ENCODE peak calls at places on chromosome 10, in seven cellular contexts. One of them, this sample, is unnamed.

GRCh38 chr10:46096909-46097575 is 51.0 kb upstream of the MSMB start:
- DNase-seq in astrocyte of the spinal cord: no peak
- DNase-seq in heart right ventricle: no peak
- DNase-seq in A549: no peak
- DNase-seq in GM10248: no peak
- DNase-seq in SK-N-SH: peak
- DNase-seq in cardiac fibroblast: no peak
- DNase-seq in this sample: no peak

GRCh38 chr10:17394854-17395253 is 59.5 kb downstream of the ST8SIA6 start:
- DNase-seq in astrocyte of the spinal cord: no peak
- DNase-seq in heart right ventricle: no peak
- DNase-seq in SK-N-SH: no peak
- DNase-seq in cardiac fibroblast: no peak
- DNase-seq in A549: no peak
- DNase-seq in GM10248: no peak
- DNase-seq in this sample: no peak

GRCh38 chr10:102455893-102456471 is 4.6 kb upstream of the C10orf95 start:
- DNase-seq in cardiac fibroblast: peak
- DNase-seq in A549: peak
- DNase-seq in astrocyte of the spinal cord: peak
- DNase-seq in heart right ventricle: no peak
- DNase-seq in GM10248: no peak
- DNase-seq in SK-N-SH: no peak
- DNase-seq in this sample: peak

GRCh38 chr10:6091630-6092029 is 2.8 kb downstream of the RBM17 start:
- DNase-seq in cardiac fibroblast: peak
- DNase-seq in astrocyte of the spinal cord: no peak
- DNase-seq in A549: no peak
- DNase-seq in heart right ventricle: no peak
- DNase-seq in SK-N-SH: no peak
- DNase-seq in GM10248: no peak
- DNase-seq in this sample: no peak

GRCh38 chr10:98301664-98302319 is 33.8 kb upstream of the LOXL4 start:
- DNase-seq in astrocyte of the spinal cord: no peak
- DNase-seq in GM10248: no peak
- DNase-seq in A549: no peak
- DNase-seq in SK-N-SH: no peak
- DNase-seq in heart right ventricle: no peak
- DNase-seq in cardiac fibroblast: no peak
- DNase-seq in this sample: no peak

GRCh38 chr10:78968960-78969359 is 99.8 kb upstream of the ZMIZ1 start:
- DNase-seq in SK-N-SH: no peak
- DNase-seq in GM10248: no peak
- DNase-seq in cardiac fibroblast: no peak
- DNase-seq in A549: no peak
- DNase-seq in heart right ventricle: no peak
- DNase-seq in astrocyte of the spinal cord: no peak
- DNase-seq in this sample: no peak

GRCh38 chr10:47450442-47450841 is 33.5 kb downstream of the ANXA8 start:
- DNase-seq in astrocyte of the spinal cord: no peak
- DNase-seq in heart right ventricle: no peak
- DNase-seq in SK-N-SH: no peak
- DNase-seq in cardiac fibroblast: no peak
- DNase-seq in A549: no peak
- DNase-seq in GM10248: no peak
- DNase-seq in this sample: no peak

GRCh38 chr10:124886195-124886594 is 55.7 kb upstream of the ZRANB1 start:
- DNase-seq in GM10248: no peak
- DNase-seq in cardiac fibroblast: peak
- DNase-seq in astrocyte of the spinal cord: no peak
- DNase-seq in A549: no peak
- DNase-seq in SK-N-SH: no peak
- DNase-seq in heart right ventricle: no peak
- DNase-seq in this sample: peak

GRCh38 chr10:11835704-11836103 is 12.5 kb downstream of the PROSER2 start:
- DNase-seq in heart right ventricle: no peak
- DNase-seq in cardiac fibroblast: no peak
- DNase-seq in GM10248: no peak
- DNase-seq in SK-N-SH: no peak
- DNase-seq in A549: no peak
- DNase-seq in astrocyte of the spinal cord: no peak
- DNase-seq in this sample: no peak

GRCh38 chr10:5711637-5712036 is 27.0 kb downstream of the TASOR2 start:
- DNase-seq in heart right ventricle: no peak
- DNase-seq in SK-N-SH: no peak
- DNase-seq in cardiac fibroblast: no peak
- DNase-seq in GM10248: no peak
- DNase-seq in A549: no peak
- DNase-seq in astrocyte of the spinal cord: no peak
- DNase-seq in this sample: no peak

GRCh38 chr10:3735175-3735574 is 49.8 kb downstream of the KLF6 start:
- DNase-seq in A549: no peak
- DNase-seq in astrocyte of the spinal cord: no peak
- DNase-seq in heart right ventricle: no peak
- DNase-seq in GM10248: no peak
- DNase-seq in SK-N-SH: peak
- DNase-seq in cardiac fibroblast: no peak
- DNase-seq in this sample: no peak

GRCh38 chr10:119404719-119405504 is 137.6 kb downstream of the RGS10 start:
- DNase-seq in GM10248: no peak
- DNase-seq in cardiac fibroblast: no peak
- DNase-seq in heart right ventricle: no peak
- DNase-seq in A549: no peak
- DNase-seq in astrocyte of the spinal cord: no peak
- DNase-seq in SK-N-SH: no peak
- DNase-seq in this sample: no peak

GRCh38 chr10:78335691-78336401 is 302.2 kb downstream of the RPS24 start:
- DNase-seq in astrocyte of the spinal cord: peak
- DNase-seq in SK-N-SH: peak
- DNase-seq in A549: no peak
- DNase-seq in GM10248: no peak
- DNase-seq in cardiac fibroblast: peak
- DNase-seq in heart right ventricle: peak
- DNase-seq in this sample: peak

GRCh38 chr10:78047314-78047891 is 13.7 kb downstream of the RPS24 start:
- DNase-seq in A549: peak
- DNase-seq in astrocyte of the spinal cord: peak
- DNase-seq in heart right ventricle: peak
- DNase-seq in SK-N-SH: peak
- DNase-seq in cardiac fibroblast: peak
- DNase-seq in GM10248: peak
- DNase-seq in this sample: peak

GRCh38 chr10:95559466-95559865 is 1.7 kb downstream of the SORBS1 start:
- DNase-seq in A549: no peak
- DNase-seq in GM10248: no peak
- DNase-seq in SK-N-SH: peak
- DNase-seq in astrocyte of the spinal cord: no peak
- DNase-seq in heart right ventricle: no peak
- DNase-seq in cardiac fibroblast: no peak
- DNase-seq in this sample: no peak

GRCh38 chr10:82378146-82378545 is 503.2 kb downstream of the NRG3 start:
- DNase-seq in astrocyte of the spinal cord: peak
- DNase-seq in GM10248: no peak
- DNase-seq in SK-N-SH: peak
- DNase-seq in A549: peak
- DNase-seq in heart right ventricle: peak
- DNase-seq in cardiac fibroblast: peak
- DNase-seq in this sample: no peak

GRCh38 chr10:7406712-7407333 is 4.0 kb downstream of the SFMBT2 start:
- DNase-seq in cardiac fibroblast: peak
- DNase-seq in heart right ventricle: no peak
- DNase-seq in astrocyte of the spinal cord: no peak
- DNase-seq in A549: no peak
- DNase-seq in GM10248: no peak
- DNase-seq in SK-N-SH: no peak
- DNase-seq in this sample: no peak

GRCh38 chr10:6486280-6486679 is 93.8 kb downstream of the PRKCQ start:
- DNase-seq in SK-N-SH: no peak
- DNase-seq in heart right ventricle: no peak
- DNase-seq in astrocyte of the spinal cord: no peak
- DNase-seq in GM10248: no peak
- DNase-seq in cardiac fibroblast: no peak
- DNase-seq in A549: no peak
- DNase-seq in this sample: no peak

GRCh38 chr10:4733843-4734224 is 92.2 kb upstream of the AKR1E2 start:
- DNase-seq in astrocyte of the spinal cord: no peak
- DNase-seq in cardiac fibroblast: no peak
- DNase-seq in heart right ventricle: no peak
- DNase-seq in GM10248: no peak
- DNase-seq in SK-N-SH: no peak
- DNase-seq in A549: no peak
- DNase-seq in this sample: no peak

GRCh38 chr10:5629789-5630436 is 36.5 kb downstream of the ASB13 start:
- DNase-seq in cardiac fibroblast: peak
- DNase-seq in astrocyte of the spinal cord: peak
- DNase-seq in heart right ventricle: peak
- DNase-seq in A549: peak
- DNase-seq in GM10248: peak
- DNase-seq in SK-N-SH: peak
- DNase-seq in this sample: peak

GRCh38 chr10:105656880-105657279 is 1015.8 kb downstream of the SORCS3 start:
- DNase-seq in SK-N-SH: no peak
- DNase-seq in GM10248: no peak
- DNase-seq in A549: no peak
- DNase-seq in heart right ventricle: no peak
- DNase-seq in astrocyte of the spinal cord: no peak
- DNase-seq in cardiac fibroblast: no peak
- DNase-seq in this sample: no peak

GRCh38 chr10:131943021-131943814 is 38.5 kb downstream of the BNIP3 start:
- DNase-seq in cardiac fibroblast: no peak
- DNase-seq in heart right ventricle: no peak
- DNase-seq in SK-N-SH: peak
- DNase-seq in astrocyte of the spinal cord: no peak
- DNase-seq in GM10248: no peak
- DNase-seq in A549: peak
- DNase-seq in this sample: no peak

GRCh38 chr10:63683686-63684085 is 162.5 kb downstream of the REEP3 start:
- DNase-seq in astrocyte of the spinal cord: no peak
- DNase-seq in cardiac fibroblast: no peak
- DNase-seq in SK-N-SH: no peak
- DNase-seq in GM10248: no peak
- DNase-seq in A549: no peak
- DNase-seq in heart right ventricle: no peak
- DNase-seq in this sample: no peak

GRCh38 chr10:6473901-6474370 is 106.1 kb downstream of the PRKCQ start:
- DNase-seq in heart right ventricle: no peak
- DNase-seq in GM10248: peak
- DNase-seq in astrocyte of the spinal cord: peak
- DNase-seq in SK-N-SH: no peak
- DNase-seq in A549: no peak
- DNase-seq in cardiac fibroblast: peak
- DNase-seq in this sample: no peak

GRCh38 chr10:17244712-17245365 is 16.8 kb downstream of the VIM start:
- DNase-seq in SK-N-SH: no peak
- DNase-seq in heart right ventricle: no peak
- DNase-seq in A549: no peak
- DNase-seq in cardiac fibroblast: no peak
- DNase-seq in astrocyte of the spinal cord: peak
- DNase-seq in GM10248: no peak
- DNase-seq in this sample: peak

GRCh38 chr10:8043569-8044306 is 10.8 kb upstream of the GATA3 start:
- DNase-seq in SK-N-SH: peak
- DNase-seq in astrocyte of the spinal cord: no peak
- DNase-seq in cardiac fibroblast: no peak
- DNase-seq in GM10248: no peak
- DNase-seq in heart right ventricle: no peak
- DNase-seq in A549: no peak
- DNase-seq in this sample: no peak

GRCh38 chr10:32332299-32332750 is 14.6 kb downstream of the EPC1 start:
- DNase-seq in cardiac fibroblast: peak
- DNase-seq in A549: peak
- DNase-seq in astrocyte of the spinal cord: no peak
- DNase-seq in heart right ventricle: no peak
- DNase-seq in SK-N-SH: no peak
- DNase-seq in GM10248: peak
- DNase-seq in this sample: peak

GRCh38 chr10:102645741-102646609 is 1.7 kb downstream of the TRIM8 start:
- DNase-seq in SK-N-SH: peak
- DNase-seq in heart right ventricle: peak
- DNase-seq in GM10248: peak
- DNase-seq in astrocyte of the spinal cord: peak
- DNase-seq in cardiac fibroblast: peak
- DNase-seq in A549: peak
- DNase-seq in this sample: peak

GRCh38 chr10:86073199-86073977 is 293.2 kb downstream of the GRID1 start:
- DNase-seq in SK-N-SH: peak
- DNase-seq in A549: no peak
- DNase-seq in heart right ventricle: no peak
- DNase-seq in cardiac fibroblast: no peak
- DNase-seq in GM10248: no peak
- DNase-seq in astrocyte of the spinal cord: no peak
- DNase-seq in this sample: no peak

GRCh38 chr10:80382989-80383388 is 25.4 kb upstream of the PRXL2A start:
- DNase-seq in GM10248: peak
- DNase-seq in A549: peak
- DNase-seq in heart right ventricle: no peak
- DNase-seq in SK-N-SH: peak
- DNase-seq in cardiac fibroblast: peak
- DNase-seq in astrocyte of the spinal cord: peak
- DNase-seq in this sample: peak
- TF ChIP-seq CTCF in GM10248: peak
- TF ChIP-seq CTCF in A549: peak
- TF ChIP-seq CTCF in heart right ventricle: peak
- TF ChIP-seq CTCF in SK-N-SH: peak
- TF ChIP-seq CTCF in cardiac fibroblast: peak
- TF ChIP-seq CTCF in astrocyte of the spinal cord: peak
- TF ChIP-seq CTCF in this sample: peak

GRCh38 chr10:68981074-68981473 is 7.5 kb upstream of the KIFBP start:
- DNase-seq in heart right ventricle: no peak
- DNase-seq in astrocyte of the spinal cord: no peak
- DNase-seq in A549: peak
- DNase-seq in SK-N-SH: no peak
- DNase-seq in GM10248: no peak
- DNase-seq in cardiac fibroblast: peak
- DNase-seq in this sample: peak
- TF ChIP-seq CTCF in heart right ventricle: peak
- TF ChIP-seq CTCF in astrocyte of the spinal cord: peak
- TF ChIP-seq CTCF in A549: peak
- TF ChIP-seq CTCF in SK-N-SH: peak
- TF ChIP-seq CTCF in GM10248: peak
- TF ChIP-seq CTCF in cardiac fibroblast: peak
- TF ChIP-seq CTCF in this sample: peak

DNA sequence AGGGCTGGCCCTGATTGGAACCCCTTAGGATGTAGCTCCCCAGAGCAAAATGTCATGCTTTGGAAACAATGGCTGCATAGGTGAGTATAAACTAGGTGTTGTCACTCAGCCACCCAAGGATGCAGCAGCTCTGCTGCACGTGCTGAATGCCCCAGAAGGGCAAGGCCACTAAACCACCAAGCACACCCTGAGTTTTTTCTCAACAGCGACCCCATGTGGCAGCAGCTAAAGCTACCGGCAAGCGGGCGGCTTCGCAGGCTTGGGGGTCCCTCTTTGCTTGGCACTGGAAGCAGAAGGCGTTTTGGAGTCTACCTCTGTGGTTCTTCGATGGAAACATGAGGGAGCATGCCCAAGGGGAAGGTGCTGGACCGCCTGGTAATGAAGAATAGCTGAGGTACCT is 152.3 kb downstream of the GFRA1 start:
- DNase-seq in A549: no peak
- DNase-seq in heart right ventricle: no peak
- DNase-seq in cardiac fibroblast: no peak
- DNase-seq in astrocyte of the spinal cord: no peak
- DNase-seq in SK-N-SH: no peak
- DNase-seq in GM10248: no peak
- DNase-seq in this sample: no peak
- TF ChIP-seq CTCF in A549: no peak
- TF ChIP-seq CTCF in heart right ventricle: peak
- TF ChIP-seq CTCF in cardiac fibroblast: no peak
- TF ChIP-seq CTCF in astrocyte of the spinal cord: peak
- TF ChIP-seq CTCF in SK-N-SH: peak
- TF ChIP-seq CTCF in GM10248: no peak
- TF ChIP-seq CTCF in this sample: peak

GRCh38 chr10:100930368-100930767 is 17.6 kb downstream of the SLF2 start:
- DNase-seq in SK-N-SH: no peak
- DNase-seq in cardiac fibroblast: no peak
- DNase-seq in heart right ventricle: no peak
- DNase-seq in A549: peak
- DNase-seq in astrocyte of the spinal cord: no peak
- DNase-seq in GM10248: no peak
- DNase-seq in this sample: no peak
- TF ChIP-seq CTCF in SK-N-SH: peak
- TF ChIP-seq CTCF in cardiac fibroblast: no peak
- TF ChIP-seq CTCF in heart right ventricle: no peak
- TF ChIP-seq CTCF in A549: no peak
- TF ChIP-seq CTCF in astrocyte of the spinal cord: no peak
- TF ChIP-seq CTCF in GM10248: no peak
- TF ChIP-seq CTCF in this sample: peak

This sample was measured in HFFc6.